ENCODE peak calls at places on chromosomes 13 and 19, in ten cellular contexts. One of them, this sample, is unnamed.
A peak's percentile ranks its signal among the peaks of the same experiment; 100 is the strongest.

GRCh38 chr13:41179593-41180250 is 14.6 kb downstream of the KBTBD7 start:
- DNase-seq in GM12878: no peak
- DNase-seq in PC-3: peak; percentile 37
- DNase-seq in DND-41: no peak
- DNase-seq in fibroblast of lung: peak; percentile 37
- DNase-seq in MM.1S: no peak
- DNase-seq in endodermal cell: no peak
- DNase-seq in HepG2: no peak
- DNase-seq in IMR-90: peak; percentile 80
- DNase-seq in endothelial cell of umbilical vein: no peak
- DNase-seq in this sample: no peak

GRCh38 chr13:112888238-112889111 is 80.5 kb upstream of the MCF2L start:
- DNase-seq in PC-3: no peak
- DNase-seq in MM.1S: no peak
- DNase-seq in IMR-90: no peak
- DNase-seq in HepG2: no peak
- DNase-seq in endothelial cell of umbilical vein: no peak
- DNase-seq in DND-41: no peak
- DNase-seq in fibroblast of lung: no peak
- DNase-seq in endodermal cell: peak; percentile 52
- DNase-seq in GM12878: no peak
- DNase-seq in this sample: peak; percentile 70

GRCh38 chr19:4732680-4733114 is 9.1 kb upstream of the DPP9 start:
- DNase-seq in PC-3: peak; percentile 87
- DNase-seq in GM12878: no peak
- DNase-seq in endothelial cell of umbilical vein: peak; percentile 48
- DNase-seq in IMR-90: peak; percentile 57
- DNase-seq in DND-41: peak; percentile 66
- DNase-seq in fibroblast of lung: peak; percentile 63
- DNase-seq in MM.1S: peak; percentile 82
- DNase-seq in HepG2: peak; percentile 63
- DNase-seq in endodermal cell: peak; percentile 85
- DNase-seq in this sample: no peak

GRCh38 chr13:63433546-63434150 is 2018.0 kb upstream of the PCDH20 start:
- DNase-seq in endothelial cell of umbilical vein: peak; percentile 84
- DNase-seq in fibroblast of lung: peak; percentile 75
- DNase-seq in IMR-90: peak; percentile 87
- DNase-seq in DND-41: no peak
- DNase-seq in GM12878: no peak
- DNase-seq in endodermal cell: no peak
- DNase-seq in PC-3: peak; percentile 50
- DNase-seq in MM.1S: no peak
- DNase-seq in HepG2: no peak
- DNase-seq in this sample: no peak

GRCh38 chr19:4554717-4555116 is 4.8 kb downstream of the SEMA6B start:
- DNase-seq in PC-3: no peak
- DNase-seq in endodermal cell: no peak
- DNase-seq in endothelial cell of umbilical vein: no peak
- DNase-seq in DND-41: no peak
- DNase-seq in MM.1S: no peak
- DNase-seq in GM12878: no peak
- DNase-seq in IMR-90: no peak
- DNase-seq in HepG2: no peak
- DNase-seq in fibroblast of lung: no peak
- DNase-seq in this sample: no peak

GRCh38 chr19:43465468-43466120 is at the start of gene LYPD3:
- DNase-seq in PC-3: peak; percentile 93
- DNase-seq in MM.1S: no peak
- DNase-seq in DND-41: no peak
- DNase-seq in HepG2: no peak
- DNase-seq in IMR-90: peak; percentile 31
- DNase-seq in endodermal cell: peak; percentile 81
- DNase-seq in endothelial cell of umbilical vein: no peak
- DNase-seq in GM12878: no peak
- DNase-seq in fibroblast of lung: peak; percentile 54
- DNase-seq in this sample: peak; percentile 85

GRCh38 chr19:19146000-19146608 is 7.8 kb upstream of the TMEM161A start:
- DNase-seq in IMR-90: peak; percentile 44
- DNase-seq in GM12878: no peak
- DNase-seq in HepG2: peak; percentile 35
- DNase-seq in MM.1S: peak; percentile 62
- DNase-seq in DND-41: peak; percentile 83
- DNase-seq in fibroblast of lung: peak; percentile 49
- DNase-seq in PC-3: peak; percentile 65
- DNase-seq in endothelial cell of umbilical vein: peak; percentile 59
- DNase-seq in endodermal cell: peak; percentile 97
- DNase-seq in this sample: peak; percentile 87

GRCh38 chr19:42159942-42160341 is 27.7 kb upstream of the POU2F2 start:
- DNase-seq in PC-3: no peak
- DNase-seq in HepG2: no peak
- DNase-seq in endothelial cell of umbilical vein: no peak
- DNase-seq in GM12878: no peak
- DNase-seq in DND-41: no peak
- DNase-seq in endodermal cell: no peak
- DNase-seq in MM.1S: no peak
- DNase-seq in fibroblast of lung: no peak
- DNase-seq in IMR-90: no peak
- DNase-seq in this sample: no peak

GRCh38 chr13:82717249-82717648 is 1165.0 kb downstream of the SLITRK1 start:
- DNase-seq in endothelial cell of umbilical vein: peak; percentile 51
- DNase-seq in PC-3: peak; percentile 56
- DNase-seq in MM.1S: no peak
- DNase-seq in endodermal cell: no peak
- DNase-seq in DND-41: no peak
- DNase-seq in GM12878: no peak
- DNase-seq in fibroblast of lung: peak; percentile 65
- DNase-seq in HepG2: no peak
- DNase-seq in IMR-90: peak; percentile 59
- DNase-seq in this sample: no peak

GRCh38 chr13:101631403-101631802 is 178.9 kb downstream of the ITGBL1 start:
- DNase-seq in IMR-90: no peak
- DNase-seq in DND-41: no peak
- DNase-seq in fibroblast of lung: no peak
- DNase-seq in HepG2: no peak
- DNase-seq in endothelial cell of umbilical vein: peak; percentile 8
- DNase-seq in PC-3: no peak
- DNase-seq in MM.1S: no peak
- DNase-seq in GM12878: no peak
- DNase-seq in endodermal cell: no peak
- DNase-seq in this sample: no peak

GRCh38 chr13:102721800-102722231 is 27.0 kb upstream of the METTL21C start:
- DNase-seq in GM12878: no peak
- DNase-seq in fibroblast of lung: peak; percentile 34
- DNase-seq in MM.1S: no peak
- DNase-seq in HepG2: no peak
- DNase-seq in IMR-90: no peak
- DNase-seq in endodermal cell: no peak
- DNase-seq in endothelial cell of umbilical vein: no peak
- DNase-seq in PC-3: no peak
- DNase-seq in DND-41: no peak
- DNase-seq in this sample: no peak

GRCh38 chr13:26787961-26788360 is 27.4 kb upstream of the GPR12 start:
- DNase-seq in MM.1S: no peak
- DNase-seq in GM12878: no peak
- DNase-seq in IMR-90: no peak
- DNase-seq in endodermal cell: no peak
- DNase-seq in fibroblast of lung: no peak
- DNase-seq in PC-3: no peak
- DNase-seq in DND-41: no peak
- DNase-seq in endothelial cell of umbilical vein: no peak
- DNase-seq in HepG2: no peak
- DNase-seq in this sample: no peak

GRCh38 chr13:62092536-62092935 is 676.9 kb upstream of the PCDH20 start:
- DNase-seq in fibroblast of lung: no peak
- DNase-seq in MM.1S: no peak
- DNase-seq in endothelial cell of umbilical vein: no peak
- DNase-seq in PC-3: no peak
- DNase-seq in HepG2: no peak
- DNase-seq in endodermal cell: no peak
- DNase-seq in IMR-90: no peak
- DNase-seq in GM12878: no peak
- DNase-seq in DND-41: no peak
- DNase-seq in this sample: no peak
- TF ChIP-seq CTCF in fibroblast of lung: no peak
- TF ChIP-seq CTCF in MM.1S: no peak
- TF ChIP-seq CTCF in endothelial cell of umbilical vein: no peak
- TF ChIP-seq CTCF in PC-3: no peak
- TF ChIP-seq CTCF in HepG2: no peak
- TF ChIP-seq CTCF in endodermal cell: no peak
- TF ChIP-seq CTCF in IMR-90: no peak
- TF ChIP-seq CTCF in GM12878: no peak
- TF ChIP-seq CTCF in DND-41: no peak
- TF ChIP-seq CTCF in this sample: no peak

GRCh38 chr19:47663435-47663910 is 49.7 kb upstream of the EHD2 start:
- DNase-seq in fibroblast of lung: peak; percentile 96
- DNase-seq in endodermal cell: no peak
- DNase-seq in PC-3: peak; percentile 89
- DNase-seq in GM12878: no peak
- DNase-seq in endothelial cell of umbilical vein: no peak
- DNase-seq in HepG2: peak; percentile 14
- DNase-seq in DND-41: no peak
- DNase-seq in MM.1S: no peak
- DNase-seq in IMR-90: peak; percentile 96
- DNase-seq in this sample: no peak
- H3K9ac ChIP-seq in fibroblast of lung: peak overlapping the region; percentile 34
- H3K9ac ChIP-seq in endodermal cell: no peak overlapping the region
- H3K9ac ChIP-seq in PC-3: peak overlapping the region; percentile 86
- H3K9ac ChIP-seq in GM12878: no peak overlapping the region
- H3K9ac ChIP-seq in endothelial cell of umbilical vein: no peak overlapping the region
- H3K9ac ChIP-seq in HepG2: no peak overlapping the region
- H3K9ac ChIP-seq in DND-41: no peak overlapping the region
- H3K9ac ChIP-seq in MM.1S: no peak overlapping the region
- H3K9ac ChIP-seq in IMR-90: peak overlapping the region; percentile 57
- H3K9ac ChIP-seq in this sample: peak overlapping the region; percentile 20

GRCh38 chr19:13986348-13986904 is 19.7 kb downstream of the RFX1 start:
- DNase-seq in GM12878: peak; percentile 93
- DNase-seq in endodermal cell: peak; percentile 92
- DNase-seq in PC-3: no peak
- DNase-seq in HepG2: no peak
- DNase-seq in IMR-90: peak; percentile 72
- DNase-seq in fibroblast of lung: peak; percentile 55
- DNase-seq in MM.1S: peak; percentile 95
- DNase-seq in DND-41: peak; percentile 99
- DNase-seq in endothelial cell of umbilical vein: peak; percentile 90
- DNase-seq in this sample: peak; percentile 96

GRCh38 chr19:13984186-13984585 is 21.9 kb downstream of the RFX1 start:
- DNase-seq in IMR-90: no peak
- DNase-seq in fibroblast of lung: no peak
- DNase-seq in endodermal cell: no peak
- DNase-seq in DND-41: peak; percentile 31
- DNase-seq in PC-3: no peak
- DNase-seq in HepG2: no peak
- DNase-seq in GM12878: no peak
- DNase-seq in endothelial cell of umbilical vein: no peak
- DNase-seq in MM.1S: no peak
- DNase-seq in this sample: no peak

GRCh38 chr19:13987101-13987890 is 18.8 kb downstream of the RFX1 start:
- DNase-seq in PC-3: no peak
- DNase-seq in endothelial cell of umbilical vein: peak; percentile 33
- DNase-seq in fibroblast of lung: no peak
- DNase-seq in IMR-90: no peak
- DNase-seq in GM12878: no peak
- DNase-seq in endodermal cell: peak; percentile 64
- DNase-seq in MM.1S: no peak
- DNase-seq in HepG2: no peak
- DNase-seq in DND-41: no peak
- DNase-seq in this sample: peak; percentile 82

GRCh38 chr19:13984875-13985741 is 21.0 kb downstream of the RFX1 start:
- DNase-seq in MM.1S: no peak
- DNase-seq in endothelial cell of umbilical vein: no peak
- DNase-seq in endodermal cell: no peak
- DNase-seq in GM12878: no peak
- DNase-seq in fibroblast of lung: no peak
- DNase-seq in DND-41: no peak
- DNase-seq in PC-3: no peak
- DNase-seq in HepG2: peak; percentile 18
- DNase-seq in IMR-90: no peak
- DNase-seq in this sample: no peak

GRCh38 chr19:13985771-13986347 is 20.3 kb downstream of the RFX1 start:
- DNase-seq in endothelial cell of umbilical vein: no peak
- DNase-seq in fibroblast of lung: no peak
- DNase-seq in GM12878: no peak
- DNase-seq in endodermal cell: no peak
- DNase-seq in DND-41: no peak
- DNase-seq in HepG2: no peak
- DNase-seq in IMR-90: no peak
- DNase-seq in PC-3: no peak
- DNase-seq in MM.1S: peak; percentile 35
- DNase-seq in this sample: no peak
- H3K4me3 ChIP-seq in endothelial cell of umbilical vein: no peak overlapping the region
- H3K4me3 ChIP-seq in fibroblast of lung: no peak overlapping the region
- H3K4me3 ChIP-seq in GM12878: peak overlapping the region; percentile 7
- H3K4me3 ChIP-seq in endodermal cell: no peak overlapping the region
- H3K4me3 ChIP-seq in DND-41: no peak overlapping the region
- H3K4me3 ChIP-seq in HepG2: no peak overlapping the region
- H3K4me3 ChIP-seq in IMR-90: no peak overlapping the region
- H3K4me3 ChIP-seq in PC-3: no peak overlapping the region
- H3K4me3 ChIP-seq in MM.1S: peak overlapping the region; percentile 55
- H3K4me3 ChIP-seq in this sample: no peak overlapping the region

GRCh38 chr19:46035986-46036744 is 4.6 kb downstream of the IGFL4 start:
- DNase-seq in DND-41: no peak
- DNase-seq in PC-3: no peak
- DNase-seq in fibroblast of lung: no peak
- DNase-seq in HepG2: no peak
- DNase-seq in IMR-90: no peak
- DNase-seq in MM.1S: no peak
- DNase-seq in endodermal cell: peak; percentile 43
- DNase-seq in endothelial cell of umbilical vein: no peak
- DNase-seq in GM12878: no peak
- DNase-seq in this sample: no peak
- TF ChIP-seq CTCF in DND-41: no peak
- TF ChIP-seq CTCF in PC-3: no peak
- TF ChIP-seq CTCF in fibroblast of lung: no peak
- TF ChIP-seq CTCF in HepG2: no peak
- TF ChIP-seq CTCF in IMR-90: no peak
- TF ChIP-seq CTCF in MM.1S: no peak
- TF ChIP-seq CTCF in endodermal cell: no peak
- TF ChIP-seq CTCF in endothelial cell of umbilical vein: no peak
- TF ChIP-seq CTCF in GM12878: no peak
- TF ChIP-seq CTCF in this sample: no peak

GRCh38 chr19:46350029-46350757 is 3.3 kb downstream of the PPP5C start:
- DNase-seq in endothelial cell of umbilical vein: no peak
- DNase-seq in GM12878: no peak
- DNase-seq in IMR-90: no peak
- DNase-seq in DND-41: no peak
- DNase-seq in fibroblast of lung: no peak
- DNase-seq in MM.1S: no peak
- DNase-seq in HepG2: no peak
- DNase-seq in PC-3: no peak
- DNase-seq in endodermal cell: no peak
- DNase-seq in this sample: no peak
- H3K9ac ChIP-seq in endothelial cell of umbilical vein: peak overlapping the region; percentile 46
- H3K9ac ChIP-seq in GM12878: peak overlapping the region; percentile 81
- H3K9ac ChIP-seq in IMR-90: no peak overlapping the region
- H3K9ac ChIP-seq in DND-41: peak overlapping the region; percentile 8
- H3K9ac ChIP-seq in fibroblast of lung: no peak overlapping the region
- H3K9ac ChIP-seq in MM.1S: no peak overlapping the region
- H3K9ac ChIP-seq in HepG2: peak overlapping the region; percentile 43
- H3K9ac ChIP-seq in PC-3: no peak overlapping the region
- H3K9ac ChIP-seq in endodermal cell: no peak overlapping the region
- H3K9ac ChIP-seq in this sample: no peak overlapping the region